ENCODE peak calls at places on chromosomes 1 and 21, in five cellular contexts. J is DND-41, Q is endothelial cell of umbilical vein, B is HCT116, O is hepatocyte. E is an unnamed sample.

GRCh38 chr1:3349161-3349967 is 105.1 kb upstream of the ARHGEF16 start:
- DNase-seq in J (no peak), Q (no peak), B (no peak), O (peak), E (no peak)

GRCh38 chr1:31648633-31649032 is 4.0 kb upstream of the PEF1 start:
- DNase-seq in J (no peak), Q (no peak), B (no peak), O (no peak), E (no peak)

GRCh38 chr1:151639466-151639865 is 27.6 kb downstream of the SNX27 start:
- DNase-seq in J (no peak), Q (peak), B (no peak), O (peak), E (no peak)

GRCh38 chr1:50783286-50783685 is 176.8 kb downstream of the FAF1 start:
- DNase-seq in J (no peak), Q (no peak), B (no peak), O (no peak), E (no peak)

GRCh38 chr21:27104749-27105439 is 138.0 kb upstream of the ADAMTS5 start:
- DNase-seq in J (no peak), Q (no peak), B (no peak), O (no peak), E (no peak)

GRCh38 chr21:42125571-42126544 is 54.7 kb downstream of the UMODL1 start:
- DNase-seq in J (peak), Q (no peak), B (no peak), O (peak), E (no peak)

GRCh38 chr1:57986432-57986831 is 560.1 kb downstream of the OMA1 start:
- DNase-seq in J (peak), Q (no peak), B (no peak), O (no peak), E (peak)

GRCh38 chr1:209770636-209771415 is 13.5 kb downstream of the C1orf74 start:
- DNase-seq in J (no peak), Q (no peak), B (no peak), O (no peak), E (no peak)

GRCh38 chr1:87064981-87065380 is 150.5 kb downstream of the HS2ST1 start:
- DNase-seq in J (no peak), Q (no peak), B (no peak), O (no peak), E (no peak)

GRCh38 chr1:95730986-95731385 is 497.0 kb downstream of the RWDD3 start:
- DNase-seq in J (no peak), Q (no peak), B (no peak), O (no peak), E (no peak)

GRCh38 chr21:43865471-43866181 is 603 bp downstream of the AGPAT3 start:
- DNase-seq in J (peak), Q (no peak), B (no peak), O (peak), E (peak)

GRCh38 chr1:64282353-64282752 is 78.9 kb downstream of the UBE2U start:
- DNase-seq in J (no peak), Q (no peak), B (no peak), O (peak), E (no peak)

GRCh38 chr1:35644204-35644603 is 2.9 kb upstream of the PSMB2 start:
- DNase-seq in J (no peak), Q (no peak), B (no peak), O (no peak), E (no peak)

GRCh38 chr1:92486251-92487077 is at the start of gene GFI1:
- DNase-seq in J (no peak), Q (no peak), B (no peak), O (peak), E (peak)

GRCh38 chr21:36916718-36917117 is 49.8 kb downstream of the HLCS start:
- DNase-seq in J (no peak), Q (no peak), B (no peak), O (no peak), E (peak)

GRCh38 chr21:36927718-36928117 is 38.8 kb downstream of the HLCS start:
- DNase-seq in J (peak), Q (peak), B (peak), O (peak), E (peak)

GRCh38 chr1:228767636-228768344 is 32.5 kb downstream of the RHOU start:
- DNase-seq in J (no peak), Q (no peak), B (no peak), O (no peak), E (no peak)

GRCh38 chr21:32381571-32381970 is 11.2 kb downstream of the URB1 start:
- DNase-seq in J (no peak), Q (no peak), B (no peak), O (no peak), E (no peak)
- H3K27ac ChIP-seq in J (no peak), Q (no peak), B (no peak), O (peak), E (no peak)

GRCh38 chr1:38463074-38463473 is 396.5 kb downstream of the RRAGC start:
- DNase-seq in J (no peak), Q (no peak), B (no peak), O (no peak), E (no peak)
- H3K4me3 ChIP-seq in J (no peak), Q (no peak), B (no peak), O (no peak), E (no peak)

GRCh38 chr1:226223157-226223785 is at the start of gene MIXL1:
- DNase-seq in J (no peak), Q (no peak), B (no peak), O (peak), E (no peak)

GRCh38 chr1:226220473-226221189 is 2.8 kb upstream of the MIXL1 start:
- DNase-seq in J (no peak), Q (no peak), B (no peak), O (no peak), E (no peak)

GRCh38 chr1:226226601-226227000 is 3.1 kb downstream of the MIXL1 start:
- DNase-seq in J (no peak), Q (no peak), B (no peak), O (no peak), E (peak)

GRCh38 chr1:226222686-226223085 is 778 bp upstream of the MIXL1 start:
- DNase-seq in J (no peak), Q (no peak), B (no peak), O (no peak), E (no peak)

GRCh38 chr1:226223786-226224244 is 351 bp downstream of the MIXL1 start:
- DNase-seq in J (no peak), Q (peak), B (no peak), O (peak), E (peak)
- TF ChIP-seq EZH2 in J (no peak), Q (no peak), B (no peak), O (no peak), E (no peak)

DNA sequence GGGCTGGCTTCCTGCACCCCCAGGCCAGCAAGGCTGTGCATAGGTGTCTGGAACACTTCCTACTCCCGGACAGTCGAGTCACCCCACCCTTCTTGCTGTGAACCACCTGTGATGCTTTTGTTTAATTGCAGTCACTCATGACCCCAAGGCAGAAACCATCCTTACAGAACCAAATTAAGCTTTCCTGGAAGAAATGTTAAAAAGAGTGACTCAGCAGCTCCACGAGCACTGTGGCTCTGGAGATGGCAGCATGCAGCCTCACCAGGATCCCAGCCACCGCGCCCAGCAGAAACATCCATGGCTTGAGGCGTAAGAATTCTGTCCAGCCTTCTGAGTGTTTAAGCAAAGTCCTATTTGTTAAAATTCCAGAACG is 28.8 kb downstream of the SNAP47 start:
- DNase-seq in J (no peak), Q (no peak), B (no peak), O (no peak), E (no peak)
- H3K27ac ChIP-seq in J (no peak), Q (no peak), B (peak), O (no peak), E (no peak)